ENCODE peak calls at places on chromosomes 3 and 15, in six cellular contexts. I is HCEC 1CT; A is naive thymus-derived CD8-positive, alpha-beta T cell; M is KBM-7; F is mesenchymal stem cell; E is psoas muscle. V is an unnamed sample.

GRCh38 chr3:9957214-9957613 is 5.0 kb upstream of the PRRT3 start:
- DNase-seq in I (no peak), A (no peak), M (no peak), F (no peak), E (no peak), V (no peak)

GRCh38 chr15:68385671-68386586 is 46.0 kb downstream of the ITGA11 start:
- DNase-seq in I (no peak), A (no peak), M (no peak), F (no peak), E (no peak), V (no peak)

GRCh38 chr3:183038764-183039163 is 58.4 kb upstream of the DCUN1D1 start:
- DNase-seq in I (no peak), A (no peak), M (no peak), F (no peak), E (no peak), V (no peak)

GRCh38 chr3:158471639-158472294 is 99.2 kb upstream of the MLF1 start:
- DNase-seq in I (peak), A (no peak), M (no peak), F (peak), E (no peak), V (peak)

GRCh38 chr3:34863485-34863884 is 775.8 kb upstream of the ARPP21 start:
- DNase-seq in I (no peak), A (no peak), M (peak), F (no peak), E (no peak), V (peak)

GRCh38 chr3:15384510-15385237 is 42.7 kb downstream of the METTL6 start:
- DNase-seq in I (no peak), A (no peak), M (no peak), F (no peak), E (no peak), V (no peak)

GRCh38 chr3:117660941-117661635 is 951.5 kb downstream of the TUSC7 start:
- DNase-seq in I (no peak), A (no peak), M (no peak), F (no peak), E (no peak), V (peak)

GRCh38 chr3:7646851-7647250 is 785.9 kb downstream of the GRM7 start:
- DNase-seq in I (no peak), A (no peak), M (no peak), F (no peak), E (no peak), V (no peak)

GRCh38 chr15:90680371-90680935 is 36.7 kb upstream of the BLM start:
- DNase-seq in I (peak), A (no peak), M (no peak), F (peak), E (no peak), V (peak)

V was measured in fibroblast of mammary gland.